ENCODE peak calls at places on chromosomes 12 and 14, in five cellular contexts. J, B, T, E and G are unnamed samples.

GRCh38 chr14:100710391-100711116 is 16.1 kb upstream of the DLK1 start:
- DNase-seq in B (no peak), E (no peak), J (no peak), T (no peak), G (no peak)

GRCh38 chr12:49541140-49541861 is 2.5 kb downstream of the KCNH3 start:
- DNase-seq in J (no peak), T (no peak), E (no peak), B (no peak), G (no peak)

GRCh38 chr12:116539905-116540482 is 19.2 kb upstream of the MAP1LC3B2 start:
- DNase-seq in J (no peak), E (no peak), T (no peak), B (no peak), G (no peak)

GRCh38 chr12:115444336-115444735 is 760.4 kb upstream of the TBX3 start:
- DNase-seq in T (no peak), J (no peak), B (no peak), E (no peak), G (no peak)

GRCh38 chr14:56807586-56808168 is 2.6 kb downstream of the OTX2 start:
- DNase-seq in B (no peak), E (no peak), J (no peak), T (no peak), G (no peak)

GRCh38 chr12:55060470-55060869 is 40.7 kb downstream of the NEUROD4 start:
- DNase-seq in B (no peak), E (peak; percentile 17), J (no peak), T (no peak), G (no peak)

GRCh38 chr12:73902270-73902669 is 635.4 kb upstream of the ATXN7L3B start:
- DNase-seq in B (no peak), T (no peak), J (no peak), E (no peak), G (no peak)

GRCh38 chr12:47807338-47807737 is 12.4 kb downstream of the HDAC7 start:
- DNase-seq in J (no peak), E (no peak), T (no peak), B (no peak), G (no peak)

GRCh38 chr14:33777651-33778050 is 173.2 kb downstream of the EGLN3 start:
- DNase-seq in B (no peak), E (no peak), T (no peak), J (no peak), G (no peak)

GRCh38 chr12:54749191-54749818 is 101.1 kb upstream of the DCD start:
- DNase-seq in T (peak; percentile 9), E (no peak), B (peak; percentile 42), J (no peak), G (peak; percentile 58)

GRCh38 chr14:29163109-29163508 is 396.5 kb downstream of the FOXG1 start:
- DNase-seq in E (no peak), J (no peak), T (no peak), B (no peak), G (no peak)

GRCh38 chr12:28456934-28457710 is 266.9 kb downstream of the CCDC91 start:
- DNase-seq in B (no peak), J (no peak), E (no peak), T (no peak), G (no peak)

GRCh38 chr12:69851976-69852375 is 26.9 kb downstream of the MYRFL start:
- DNase-seq in J (no peak), B (no peak), T (no peak), E (no peak), G (no peak)

GRCh38 chr12:28050606-28051005 is 78.1 kb upstream of the PTHLH start:
- DNase-seq in E (no peak), T (no peak), B (no peak), J (no peak), G (no peak)

GRCh38 chr12:13436182-13436581 is 239.7 kb downstream of the EMP1 start:
- DNase-seq in J (no peak), B (no peak), T (no peak), E (no peak), G (no peak)

GRCh38 chr12:53588155-53588554 is 38.0 kb downstream of the ATF7 start:
- DNase-seq in J (no peak), E (no peak), T (no peak), B (no peak), G (no peak)

GRCh38 chr14:93481758-93482157 is 51.0 kb downstream of the UNC79 start:
- DNase-seq in J (no peak), T (no peak), B (no peak), E (no peak), G (no peak)

GRCh38 chr14:34055545-34055944 is 104.7 kb upstream of the EGLN3 start:
- DNase-seq in E (no peak), J (no peak), B (no peak), T (no peak), G (no peak)

GRCh38 chr12:52551466-52551865 is 1.5 kb downstream of the KRT71 start:
- DNase-seq in J (no peak), E (no peak), T (no peak), B (no peak), G (no peak)

GRCh38 chr14:33475623-33476022 is 475.3 kb downstream of the EGLN3 start:
- DNase-seq in T (no peak), J (no peak), B (no peak), E (no peak), G (no peak)

GRCh38 chr12:53187145-53187899 is 6.6 kb upstream of the CSAD start:
- DNase-seq in E (no peak), J (no peak), B (no peak), T (no peak), G (no peak)

GRCh38 chr14:100837812-100838170 is 11.9 kb downstream of the MEG3 start:
- DNase-seq in B (no peak), T (no peak), E (no peak), J (no peak), G (no peak)